ENCODE peak calls at places on chromosomes 16 and 17, in five cellular contexts. One of them, this sample, is unnamed.

GRCh38 chr16:88926374-88926990 is 50.5 kb downstream of the CBFA2T3 start:
- DNase-seq in mesendoderm: peak; percentile 68
- DNase-seq in H1: no peak
- DNase-seq in IMR-90: no peak
- DNase-seq in neuronal stem cell: no peak
- DNase-seq in this sample: peak; percentile 49

GRCh38 chr17:3894927-3895343 is 2.1 kb upstream of the CAMKK1 start:
- DNase-seq in H1: no peak
- DNase-seq in neuronal stem cell: no peak
- DNase-seq in mesendoderm: no peak
- DNase-seq in IMR-90: peak; percentile 47
- DNase-seq in this sample: no peak

GRCh38 chr17:1110844-1111598 is 68.8 kb downstream of the ABR start:
- DNase-seq in neuronal stem cell: no peak
- DNase-seq in H1: no peak
- DNase-seq in IMR-90: peak; percentile 91
- DNase-seq in mesendoderm: peak; percentile 84
- DNase-seq in this sample: peak; percentile 50

GRCh38 chr17:44314031-44314430 is 5.6 kb downstream of the RUNDC3A start:
- DNase-seq in H1: no peak
- DNase-seq in IMR-90: no peak
- DNase-seq in mesendoderm: no peak
- DNase-seq in neuronal stem cell: no peak
- DNase-seq in this sample: no peak

GRCh38 chr17:72984925-72985322 is 107.6 kb downstream of the SLC39A11 start:
- DNase-seq in IMR-90: no peak
- DNase-seq in neuronal stem cell: no peak
- DNase-seq in mesendoderm: no peak
- DNase-seq in H1: no peak
- DNase-seq in this sample: no peak

GRCh38 chr17:63700528-63701441 is 860 bp upstream of the LIMD2 start:
- DNase-seq in neuronal stem cell: peak; percentile 39
- DNase-seq in mesendoderm: peak; percentile 78
- DNase-seq in IMR-90: peak; percentile 29
- DNase-seq in H1: no peak
- DNase-seq in this sample: no peak

GRCh38 chr16:53061701-53062159 is 6.9 kb downstream of the CHD9 start:
- DNase-seq in neuronal stem cell: no peak
- DNase-seq in IMR-90: no peak
- DNase-seq in H1: no peak
- DNase-seq in mesendoderm: no peak
- DNase-seq in this sample: no peak

GRCh38 chr16:23187341-23187740 is 4.8 kb downstream of the SCNN1G start:
- DNase-seq in IMR-90: no peak
- DNase-seq in neuronal stem cell: no peak
- DNase-seq in mesendoderm: no peak
- DNase-seq in H1: no peak
- DNase-seq in this sample: no peak

GRCh38 chr16:35751191-35751941 is 2292.0 kb downstream of the TP53TG3F start:
- DNase-seq in IMR-90: no peak
- DNase-seq in H1: no peak
- DNase-seq in mesendoderm: no peak
- DNase-seq in neuronal stem cell: no peak
- DNase-seq in this sample: no peak

GRCh38 chr17:44912763-44913544 is 2.3 kb downstream of the GFAP start:
- DNase-seq in H1: no peak
- DNase-seq in neuronal stem cell: no peak
- DNase-seq in IMR-90: no peak
- DNase-seq in mesendoderm: no peak
- DNase-seq in this sample: no peak

GRCh38 chr16:66524601-66525164 is 25.2 kb downstream of the TK2 start:
- DNase-seq in mesendoderm: no peak
- DNase-seq in IMR-90: no peak
- DNase-seq in H1: no peak
- DNase-seq in neuronal stem cell: no peak
- DNase-seq in this sample: no peak

GRCh38 chr17:72297326-72298115 is 176.7 kb downstream of the SOX9 start:
- DNase-seq in IMR-90: peak; percentile 69
- DNase-seq in neuronal stem cell: no peak
- DNase-seq in H1: no peak
- DNase-seq in mesendoderm: peak; percentile 29
- DNase-seq in this sample: no peak

GRCh38 chr17:9798724-9799123 is 7.3 kb upstream of the DHRS7C start:
- DNase-seq in neuronal stem cell: no peak
- DNase-seq in mesendoderm: no peak
- DNase-seq in IMR-90: no peak
- DNase-seq in H1: no peak
- DNase-seq in this sample: no peak

GRCh38 chr17:67993998-67994361 is 2.3 kb downstream of the C17orf58 start:
- DNase-seq in mesendoderm: peak; percentile 65
- DNase-seq in IMR-90: peak; percentile 12
- DNase-seq in neuronal stem cell: no peak
- DNase-seq in H1: no peak
- DNase-seq in this sample: no peak

GRCh38 chr17:2024572-2025219 is 438 bp downstream of the RTN4RL1 start:
- DNase-seq in IMR-90: no peak
- DNase-seq in neuronal stem cell: no peak
- DNase-seq in H1: no peak
- DNase-seq in mesendoderm: peak; percentile 52
- DNase-seq in this sample: peak; percentile 32

GRCh38 chr16:86949116-86949515 is 368.1 kb downstream of the C16orf95 start:
- DNase-seq in neuronal stem cell: no peak
- DNase-seq in IMR-90: no peak
- DNase-seq in mesendoderm: no peak
- DNase-seq in H1: no peak
- DNase-seq in this sample: no peak

GRCh38 chr16:1941162-1941923 is 1.7 kb downstream of the MSRB1 start:
- DNase-seq in IMR-90: no peak
- DNase-seq in neuronal stem cell: no peak
- DNase-seq in H1: no peak
- DNase-seq in mesendoderm: peak; percentile 51
- DNase-seq in this sample: peak; percentile 83

GRCh38 chr16:9469512-9469911 is 378.1 kb downstream of the HAPSTR1 start:
- DNase-seq in H1: no peak
- DNase-seq in mesendoderm: no peak
- DNase-seq in IMR-90: no peak
- DNase-seq in neuronal stem cell: no peak
- DNase-seq in this sample: peak; percentile 69

GRCh38 chr16:83070416-83071199 is 443.8 kb downstream of the CDH13 start:
- DNase-seq in neuronal stem cell: no peak
- DNase-seq in H1: no peak
- DNase-seq in mesendoderm: no peak
- DNase-seq in IMR-90: no peak
- DNase-seq in this sample: no peak

GRCh38 chr17:67376509-67376891 is 581 bp upstream of the PITPNC1 start:
- DNase-seq in neuronal stem cell: no peak
- DNase-seq in IMR-90: peak; percentile 59
- DNase-seq in H1: no peak
- DNase-seq in mesendoderm: no peak
- DNase-seq in this sample: no peak

GRCh38 chr16:6880263-6880662 is 452.4 kb upstream of the RBFOX1 start:
- DNase-seq in mesendoderm: peak; percentile 14
- DNase-seq in neuronal stem cell: no peak
- DNase-seq in IMR-90: no peak
- DNase-seq in H1: no peak
- DNase-seq in this sample: no peak

DNA sequence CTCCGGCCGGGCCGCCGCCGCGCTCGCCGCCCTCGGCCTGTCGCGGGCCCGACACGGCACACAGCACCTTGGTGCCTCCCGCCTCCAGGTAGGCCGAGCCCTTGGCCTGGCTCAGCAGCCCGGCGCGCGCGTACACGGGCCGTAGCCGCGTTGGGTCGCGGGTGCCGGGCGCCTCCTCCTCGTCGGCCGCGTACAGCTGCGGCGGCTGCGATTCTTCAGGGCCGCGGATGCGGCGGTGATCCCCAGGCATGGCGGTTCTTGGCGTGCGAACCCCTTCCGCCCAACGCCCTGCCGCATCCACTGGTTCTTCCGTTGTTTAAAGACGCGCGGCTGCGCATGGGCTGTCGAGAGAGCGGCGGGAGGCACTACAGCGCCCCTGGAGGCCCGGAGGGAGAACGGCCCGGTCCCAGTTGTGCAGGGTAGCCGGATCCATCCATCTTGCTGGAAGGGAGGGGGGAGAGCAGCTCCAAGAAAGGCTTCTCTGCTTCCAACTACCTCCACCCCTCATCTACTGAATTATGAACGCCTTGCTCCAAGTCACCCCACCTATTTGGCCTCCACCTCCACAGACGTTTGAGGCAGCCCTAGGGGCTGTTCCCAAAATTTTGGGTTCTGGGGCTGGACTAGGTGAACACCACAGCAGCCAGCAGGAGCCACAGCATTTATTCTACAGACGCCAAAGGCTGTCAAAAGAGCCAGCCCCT is at the start of gene EXOSC6:
- DNase-seq in IMR-90: peak; percentile 88
- DNase-seq in mesendoderm: peak; percentile 97
- DNase-seq in neuronal stem cell: peak; percentile 92
- DNase-seq in H1: peak; percentile 82
- DNase-seq in this sample: peak; percentile 87
- H3K4ac ChIP-seq in IMR-90: peak within 1 kb of the TSS; percentile 75
- H3K4ac ChIP-seq in mesendoderm: peak within 1 kb of the TSS; percentile 76
- H3K4ac ChIP-seq in neuronal stem cell: peak within 1 kb of the TSS; percentile 53
- H3K4ac ChIP-seq in H1: no peak within 1 kb of the TSS
- H3K4ac ChIP-seq in this sample: peak within 1 kb of the TSS; percentile 93

GRCh38 chr17:12911241-12911640 is 106.6 kb downstream of the ELAC2 start:
- DNase-seq in neuronal stem cell: no peak
- DNase-seq in IMR-90: peak; percentile 48
- DNase-seq in H1: no peak
- DNase-seq in mesendoderm: no peak
- DNase-seq in this sample: no peak
- H3K27ac ChIP-seq in neuronal stem cell: no peak overlapping the region
- H3K27ac ChIP-seq in IMR-90: no peak overlapping the region
- H3K27ac ChIP-seq in H1: no peak overlapping the region
- H3K27ac ChIP-seq in mesendoderm: no peak overlapping the region
- H3K27ac ChIP-seq in this sample: no peak overlapping the region

GRCh38 chr16:3112058-3112880 is at the start of gene ZNF205:
- DNase-seq in H1: no peak
- DNase-seq in mesendoderm: peak; percentile 86
- DNase-seq in IMR-90: peak; percentile 70
- DNase-seq in neuronal stem cell: peak; percentile 76
- DNase-seq in this sample: peak; percentile 45
- H3K4ac ChIP-seq in H1: peak within 1 kb of the TSS; percentile 82
- H3K4ac ChIP-seq in mesendoderm: peak within 1 kb of the TSS; percentile 84
- H3K4ac ChIP-seq in IMR-90: peak within 1 kb of the TSS; percentile 73
- H3K4ac ChIP-seq in neuronal stem cell: no peak within 1 kb of the TSS
- H3K4ac ChIP-seq in this sample: peak within 1 kb of the TSS; percentile 18

GRCh38 chr16:75622762-75623605 is at the start of gene ADAT1:
- DNase-seq in mesendoderm: peak; percentile 100
- DNase-seq in IMR-90: peak; percentile 98
- DNase-seq in H1: peak; percentile 91
- DNase-seq in neuronal stem cell: peak; percentile 99
- DNase-seq in this sample: peak; percentile 100
- H3K27ac ChIP-seq in mesendoderm: peak within 1 kb of the TSS; percentile 69
- H3K27ac ChIP-seq in IMR-90: peak within 1 kb of the TSS; percentile 71
- H3K27ac ChIP-seq in H1: peak within 1 kb of the TSS; percentile 90
- H3K27ac ChIP-seq in neuronal stem cell: peak within 1 kb of the TSS; percentile 69
- H3K27ac ChIP-seq in this sample: peak within 1 kb of the TSS; percentile 65

GRCh38 chr17:49521088-49521450 is 26.0 kb downstream of the NGFR start:
- DNase-seq in mesendoderm: no peak
- DNase-seq in H1: no peak
- DNase-seq in neuronal stem cell: no peak
- DNase-seq in IMR-90: no peak
- DNase-seq in this sample: no peak
- H3K4ac ChIP-seq in mesendoderm: no peak overlapping the region
- H3K4ac ChIP-seq in H1: no peak overlapping the region
- H3K4ac ChIP-seq in neuronal stem cell: no peak overlapping the region
- H3K4ac ChIP-seq in IMR-90: no peak overlapping the region
- H3K4ac ChIP-seq in this sample: no peak overlapping the region

DNA sequence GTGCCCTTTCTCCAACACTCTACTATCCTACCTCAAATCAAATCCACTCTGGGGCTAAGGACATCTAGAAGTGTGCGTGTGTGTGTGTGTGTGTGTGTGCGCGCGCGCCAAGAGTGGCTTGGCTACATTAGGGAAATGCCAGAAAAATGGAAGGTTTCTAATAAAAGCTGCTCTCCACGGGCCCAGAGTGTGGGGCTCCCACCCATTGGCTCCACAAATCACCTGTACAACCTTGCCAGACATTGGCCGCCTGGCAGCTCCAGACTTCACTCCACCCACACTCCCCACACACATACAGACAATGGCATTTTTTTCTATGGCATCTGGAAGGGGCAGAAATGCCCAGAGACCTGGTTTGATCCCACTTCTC is 30.3 kb upstream of the PHOSPHO1 start:
- DNase-seq in neuronal stem cell: no peak
- DNase-seq in IMR-90: no peak
- DNase-seq in H1: no peak
- DNase-seq in mesendoderm: no peak
- DNase-seq in this sample: no peak
- H3K27ac ChIP-seq in neuronal stem cell: no peak overlapping the region
- H3K27ac ChIP-seq in IMR-90: no peak overlapping the region
- H3K27ac ChIP-seq in H1: no peak overlapping the region
- H3K27ac ChIP-seq in mesendoderm: no peak overlapping the region
- H3K27ac ChIP-seq in this sample: peak overlapping the region; percentile 95

GRCh38 chr17:7022791-7023571 is at the start of gene BCL6B:
- DNase-seq in mesendoderm: no peak
- DNase-seq in H1: no peak
- DNase-seq in IMR-90: no peak
- DNase-seq in neuronal stem cell: no peak
- DNase-seq in this sample: no peak

GRCh38 chr17:7020894-7021664 is 1.8 kb upstream of the BCL6B start:
- DNase-seq in IMR-90: no peak
- DNase-seq in H1: no peak
- DNase-seq in mesendoderm: no peak
- DNase-seq in neuronal stem cell: no peak
- DNase-seq in this sample: no peak

GRCh38 chr17:7023576-7024401 is 939 bp downstream of the BCL6B start:
- DNase-seq in IMR-90: peak; percentile 70
- DNase-seq in mesendoderm: peak; percentile 99
- DNase-seq in H1: peak; percentile 96
- DNase-seq in neuronal stem cell: peak; percentile 81
- DNase-seq in this sample: peak; percentile 84

GRCh38 chr17:7019839-7020519 is 2.9 kb upstream of the BCL6B start:
- DNase-seq in mesendoderm: peak; percentile 87
- DNase-seq in H1: no peak
- DNase-seq in neuronal stem cell: no peak
- DNase-seq in IMR-90: peak; percentile 23
- DNase-seq in this sample: peak; percentile 28

GRCh38 chr17:7021993-7022778 is 664 bp upstream of the BCL6B start:
- DNase-seq in H1: no peak
- DNase-seq in mesendoderm: peak; percentile 79
- DNase-seq in neuronal stem cell: no peak
- DNase-seq in IMR-90: peak; percentile 36
- DNase-seq in this sample: peak; percentile 47
- H3K4ac ChIP-seq in H1: no peak overlapping the region
- H3K4ac ChIP-seq in mesendoderm: no peak overlapping the region
- H3K4ac ChIP-seq in neuronal stem cell: no peak overlapping the region
- H3K4ac ChIP-seq in IMR-90: no peak overlapping the region
- H3K4ac ChIP-seq in this sample: no peak overlapping the region

GRCh38 chr16:89391-90302 is 11.6 kb downstream of the MPG start:
- DNase-seq in neuronal stem cell: no peak
- DNase-seq in H1: no peak
- DNase-seq in IMR-90: no peak
- DNase-seq in mesendoderm: no peak
- DNase-seq in this sample: no peak
- H3K27ac ChIP-seq in neuronal stem cell: no peak overlapping the region
- H3K27ac ChIP-seq in H1: no peak overlapping the region
- H3K27ac ChIP-seq in IMR-90: no peak overlapping the region
- H3K27ac ChIP-seq in mesendoderm: no peak overlapping the region
- H3K27ac ChIP-seq in this sample: no peak overlapping the region

GRCh38 chr16:67719778-67720144 is 645 bp upstream of the GFOD2 start:
- DNase-seq in mesendoderm: peak; percentile 88
- DNase-seq in neuronal stem cell: peak; percentile 27
- DNase-seq in H1: no peak
- DNase-seq in IMR-90: peak; percentile 63
- DNase-seq in this sample: peak; percentile 69
- H3K4ac ChIP-seq in mesendoderm: no peak overlapping the region
- H3K4ac ChIP-seq in neuronal stem cell: no peak overlapping the region
- H3K4ac ChIP-seq in H1: no peak overlapping the region
- H3K4ac ChIP-seq in IMR-90: peak overlapping the region; percentile 98
- H3K4ac ChIP-seq in this sample: peak overlapping the region; percentile 56